ENCODE peak calls at places on chromosomes 7 and 10, in four cellular contexts. T, K, X and C are unnamed samples.

GRCh38 chr7:71613316-71613715 is 481.4 kb downstream of the GALNT17 start:
- DNase-seq in T (no peak), K (no peak), X (no peak), C (no peak)

GRCh38 chr10:113454341-113455061 is 98.4 kb upstream of the HABP2 start:
- DNase-seq in T (peak), K (peak), X (peak), C (peak)

GRCh38 chr10:53808677-53809076 is 992.4 kb downstream of the PCDH15 start:
- DNase-seq in T (no peak), K (peak), X (no peak), C (no peak)

GRCh38 chr10:117320050-117320665 is 55.1 kb downstream of the PDZD8 start:
- DNase-seq in T (no peak), K (peak), X (peak), C (peak)

GRCh38 chr10:131905603-131906268 is 4.9 kb downstream of the PPP2R2D start:
- DNase-seq in T (no peak), K (no peak), X (no peak), C (no peak)

GRCh38 chr7:129431911-129432643 is 2.2 kb upstream of the STRIP2 start:
- DNase-seq in T (no peak), K (no peak), X (peak), C (no peak)

GRCh38 chr7:93973134-93973533 is 31.0 kb downstream of the BET1 start:
- DNase-seq in T (no peak), K (no peak), X (peak), C (no peak)

GRCh38 chr10:30438016-30438850 is 4.2 kb downstream of the MAP3K8 start:
- DNase-seq in T (no peak), K (no peak), X (peak), C (no peak)

GRCh38 chr7:500521-501420 is 18.9 kb downstream of the PDGFA start:
- DNase-seq in T (no peak), K (no peak), X (no peak), C (no peak)

GRCh38 chr7:112510032-112510742 is 29.4 kb downstream of the LSMEM1 start:
- DNase-seq in T (no peak), K (no peak), X (peak), C (peak)

GRCh38 chr7:43199761-43200160 is 87.3 kb downstream of the HECW1 start:
- DNase-seq in T (no peak), K (no peak), X (no peak), C (no peak)

GRCh38 chr7:50832744-50833143 is 50.0 kb upstream of the GRB10 start:
- DNase-seq in T (no peak), K (peak), X (no peak), C (no peak)

GRCh38 chr7:66143876-66144332 is 29.3 kb downstream of the CRCP start:
- DNase-seq in T (no peak), K (no peak), X (no peak), C (no peak)

GRCh38 chr7:76246804-76247389 is 45.2 kb downstream of the SRRM3 start:
- DNase-seq in T (no peak), K (no peak), X (no peak), C (no peak)

GRCh38 chr7:151505836-151506468 is 13.7 kb downstream of the RHEB start:
- DNase-seq in T (no peak), K (no peak), X (no peak), C (no peak)

GRCh38 chr7:50315739-50316671 is 11.5 kb downstream of the IKZF1 start:
- DNase-seq in T (no peak), K (no peak), X (no peak), C (no peak)

GRCh38 chr10:61486738-61487396 is 33.7 kb upstream of the TMEM26 start:
- DNase-seq in T (no peak), K (no peak), X (no peak), C (no peak)

GRCh38 chr10:77637986-77638765 is 568 bp upstream of the KCNMA1 start:
- DNase-seq in T (no peak), K (no peak), X (peak), C (peak)

GRCh38 chr10:80108576-80109239 is 23.8 kb upstream of the PLAC9 start:
- DNase-seq in T (no peak), K (no peak), X (no peak), C (no peak)

GRCh38 chr10:90051053-90051452 is 349.7 kb downstream of the KIF20B start:
- DNase-seq in T (no peak), K (no peak), X (no peak), C (no peak)

GRCh38 chr10:29804025-29804852 is 169.5 kb upstream of the SVIL start:
- DNase-seq in T (peak), K (peak), X (peak), C (no peak)

GRCh38 chr10:45040921-45041320 is 40.2 kb downstream of the ZNF22 start:
- DNase-seq in T (no peak), K (no peak), X (no peak), C (no peak)

GRCh38 chr7:131225619-131226101 is 102.0 kb upstream of the MKLN1 start:
- DNase-seq in T (peak), K (peak), X (no peak), C (no peak)

GRCh38 chr7:158110661-158111555 is 476.7 kb downstream of the PTPRN2 start:
- DNase-seq in T (peak), K (peak), X (no peak), C (no peak)

GRCh38 chr7:69710773-69711445 is 112.6 kb downstream of the AUTS2 start:
- DNase-seq in T (no peak), K (no peak), X (no peak), C (no peak)

GRCh38 chr10:129945941-129946760 is 17.9 kb downstream of the EBF3 start:
- DNase-seq in T (no peak), K (no peak), X (peak), C (no peak)

GRCh38 chr7:100888529-100888987 is 957 bp downstream of the UFSP1 start:
- DNase-seq in T (no peak), K (peak), X (peak), C (no peak)

GRCh38 chr10:58179238-58179637 is 88.5 kb downstream of the IPMK start:
- DNase-seq in T (no peak), K (no peak), X (no peak), C (no peak)

GRCh38 chr7:158705234-158705890 is 758 bp upstream of the NCAPG2 start:
- DNase-seq in T (no peak), K (peak), X (no peak), C (no peak)

GRCh38 chr7:155580367-155580766 is 34.0 kb upstream of the CNPY1 start:
- DNase-seq in T (no peak), K (no peak), X (no peak), C (no peak)

GRCh38 chr10:113302062-113302461 is 250.8 kb upstream of the HABP2 start:
- DNase-seq in T (no peak), K (no peak), X (no peak), C (no peak)

GRCh38 chr10:637771-638195 is 51.7 kb downstream of the DIP2C start:
- DNase-seq in T (no peak), K (no peak), X (no peak), C (no peak)

GRCh38 chr10:102988404-102989314 is 70.6 kb downstream of the CNNM2 start:
- DNase-seq in T (no peak), K (no peak), X (no peak), C (no peak)

GRCh38 chr10:86042161-86042560 is 324.4 kb downstream of the GRID1 start:
- DNase-seq in T (no peak), K (no peak), X (no peak), C (no peak)